ENCODE peak calls at places on chromosomes 2 and 18, in four cellular contexts. One of them, this sample, is unnamed.

GRCh38 chr2:220569380-220569779 is 942.0 kb downstream of the SLC4A3 start:
- DNase-seq in AG09319: no peak
- DNase-seq in substantia nigra: no peak
- DNase-seq in activated T-cell treated with anti-CD3 and anti-CD28 coated beads for 1 hour: no peak
- DNase-seq in this sample: no peak

GRCh38 chr2:144325086-144325485 is 194.8 kb downstream of the ZEB2 start:
- DNase-seq in substantia nigra: no peak
- DNase-seq in activated T-cell treated with anti-CD3 and anti-CD28 coated beads for 1 hour: no peak
- DNase-seq in AG09319: no peak
- DNase-seq in this sample: no peak

GRCh38 chr2:213202006-213202405 is 50.6 kb upstream of the IKZF2 start:
- DNase-seq in substantia nigra: no peak
- DNase-seq in activated T-cell treated with anti-CD3 and anti-CD28 coated beads for 1 hour: no peak
- DNase-seq in AG09319: no peak
- DNase-seq in this sample: no peak

GRCh38 chr2:127080941-127081769 is 25.8 kb downstream of the BIN1 start:
- DNase-seq in AG09319: no peak
- DNase-seq in activated T-cell treated with anti-CD3 and anti-CD28 coated beads for 1 hour: peak
- DNase-seq in substantia nigra: no peak
- DNase-seq in this sample: no peak

GRCh38 chr2:235856151-235856819 is 311.9 kb downstream of the GBX2 start:
- DNase-seq in AG09319: no peak
- DNase-seq in substantia nigra: no peak
- DNase-seq in activated T-cell treated with anti-CD3 and anti-CD28 coated beads for 1 hour: no peak
- DNase-seq in this sample: no peak

GRCh38 chr18:44802508-44802907 is 121.8 kb downstream of the SETBP1 start:
- DNase-seq in activated T-cell treated with anti-CD3 and anti-CD28 coated beads for 1 hour: no peak
- DNase-seq in AG09319: no peak
- DNase-seq in substantia nigra: no peak
- DNase-seq in this sample: no peak

GRCh38 chr2:166917433-166917832 is 29.2 kb downstream of the XIRP2 start:
- DNase-seq in activated T-cell treated with anti-CD3 and anti-CD28 coated beads for 1 hour: no peak
- DNase-seq in substantia nigra: no peak
- DNase-seq in AG09319: no peak
- DNase-seq in this sample: no peak

GRCh38 chr18:24530630-24531111 is 70.2 kb downstream of the HRH4 start:
- DNase-seq in AG09319: no peak
- DNase-seq in substantia nigra: no peak
- DNase-seq in activated T-cell treated with anti-CD3 and anti-CD28 coated beads for 1 hour: no peak
- DNase-seq in this sample: peak

GRCh38 chr2:180385601-180386201 is 378.6 kb upstream of the CWC22 start:
- DNase-seq in substantia nigra: no peak
- DNase-seq in activated T-cell treated with anti-CD3 and anti-CD28 coated beads for 1 hour: no peak
- DNase-seq in AG09319: peak
- DNase-seq in this sample: peak

GRCh38 chr2:63679252-63679850 is 90.6 kb downstream of the MDH1 start:
- DNase-seq in activated T-cell treated with anti-CD3 and anti-CD28 coated beads for 1 hour: no peak
- DNase-seq in substantia nigra: no peak
- DNase-seq in AG09319: no peak
- DNase-seq in this sample: no peak

GRCh38 chr18:58584219-58585127 is 44.4 kb downstream of the ALPK2 start:
- DNase-seq in substantia nigra: no peak
- DNase-seq in AG09319: no peak
- DNase-seq in activated T-cell treated with anti-CD3 and anti-CD28 coated beads for 1 hour: no peak
- DNase-seq in this sample: peak

GRCh38 chr2:15584767-15585469 is 6.8 kb upstream of the DDX1 start:
- DNase-seq in AG09319: no peak
- DNase-seq in substantia nigra: no peak
- DNase-seq in activated T-cell treated with anti-CD3 and anti-CD28 coated beads for 1 hour: no peak
- DNase-seq in this sample: no peak

GRCh38 chr18:14941792-14942191 is 193.8 kb downstream of the ANKRD30B start:
- DNase-seq in substantia nigra: no peak
- DNase-seq in AG09319: no peak
- DNase-seq in activated T-cell treated with anti-CD3 and anti-CD28 coated beads for 1 hour: no peak
- DNase-seq in this sample: no peak

GRCh38 chr2:141498561-141498960 is 632.3 kb downstream of the LRP1B start:
- DNase-seq in substantia nigra: no peak
- DNase-seq in activated T-cell treated with anti-CD3 and anti-CD28 coated beads for 1 hour: no peak
- DNase-seq in AG09319: no peak
- DNase-seq in this sample: no peak

GRCh38 chr2:37602702-37603101 is 68.7 kb downstream of the CDC42EP3 start:
- DNase-seq in substantia nigra: no peak
- DNase-seq in AG09319: no peak
- DNase-seq in activated T-cell treated with anti-CD3 and anti-CD28 coated beads for 1 hour: no peak
- DNase-seq in this sample: no peak

GRCh38 chr18:77103991-77104521 is 28.5 kb downstream of the MBP start:
- DNase-seq in substantia nigra: no peak
- DNase-seq in activated T-cell treated with anti-CD3 and anti-CD28 coated beads for 1 hour: no peak
- DNase-seq in AG09319: no peak
- DNase-seq in this sample: no peak

GRCh38 chr2:163213699-163214098 is 375.1 kb upstream of the KCNH7 start:
- DNase-seq in AG09319: no peak
- DNase-seq in activated T-cell treated with anti-CD3 and anti-CD28 coated beads for 1 hour: no peak
- DNase-seq in substantia nigra: no peak
- DNase-seq in this sample: peak

GRCh38 chr2:172931256-172931894 is 144.3 kb upstream of the MAP3K20 start:
- DNase-seq in substantia nigra: no peak
- DNase-seq in AG09319: no peak
- DNase-seq in activated T-cell treated with anti-CD3 and anti-CD28 coated beads for 1 hour: no peak
- DNase-seq in this sample: no peak

GRCh38 chr2:200092235-200092634 is 136.9 kb downstream of the MAIP1 start:
- DNase-seq in activated T-cell treated with anti-CD3 and anti-CD28 coated beads for 1 hour: no peak
- DNase-seq in AG09319: no peak
- DNase-seq in substantia nigra: no peak
- DNase-seq in this sample: no peak

GRCh38 chr2:236503100-236503499 is 66.5 kb upstream of the ACKR3 start:
- DNase-seq in substantia nigra: no peak
- DNase-seq in AG09319: no peak
- DNase-seq in activated T-cell treated with anti-CD3 and anti-CD28 coated beads for 1 hour: no peak
- DNase-seq in this sample: no peak

GRCh38 chr18:2627821-2628276 is 27.7 kb upstream of the SMCHD1 start:
- DNase-seq in substantia nigra: no peak
- DNase-seq in AG09319: no peak
- DNase-seq in activated T-cell treated with anti-CD3 and anti-CD28 coated beads for 1 hour: no peak
- DNase-seq in this sample: no peak

GRCh38 chr2:63834401-63834800 is 7.3 kb upstream of the UGP2 start:
- DNase-seq in substantia nigra: no peak
- DNase-seq in AG09319: no peak
- DNase-seq in activated T-cell treated with anti-CD3 and anti-CD28 coated beads for 1 hour: no peak
- DNase-seq in this sample: no peak

GRCh38 chr2:241760301-241760771 is 16.3 kb upstream of the GAL3ST2 start:
- DNase-seq in AG09319: no peak
- DNase-seq in substantia nigra: no peak
- DNase-seq in activated T-cell treated with anti-CD3 and anti-CD28 coated beads for 1 hour: no peak
- DNase-seq in this sample: no peak

GRCh38 chr18:12657048-12657848 is 659 bp downstream of the SPIRE1 start:
- DNase-seq in substantia nigra: no peak
- DNase-seq in activated T-cell treated with anti-CD3 and anti-CD28 coated beads for 1 hour: no peak
- DNase-seq in AG09319: no peak
- DNase-seq in this sample: peak

GRCh38 chr2:111121028-111121872 is 536 bp downstream of the BCL2L11 start:
- DNase-seq in AG09319: no peak
- DNase-seq in substantia nigra: no peak
- DNase-seq in activated T-cell treated with anti-CD3 and anti-CD28 coated beads for 1 hour: peak
- DNase-seq in this sample: no peak